ENCODE peak calls at places on chromosome 11, in seven cellular contexts. B is HAP-1; R is psoas muscle; A is CD8-positive, alpha-beta T cell; K is ovary; Y is body of pancreas; M is Peyer's patch. C is an unnamed sample. For H3K36me3 and H3K4me1, the result is how much of the 10 kb centered on the place peaks cover.

GRCh38 chr11:130190371-130190881 is 30.8 kb downstream of the ST14 start:
- DNase-seq in B (no peak), R (no peak), A (no peak), K (no peak), Y (no peak), M (no peak), C (no peak)

GRCh38 chr11:131094828-131095227 is 178.5 kb upstream of the SNX19 start:
- DNase-seq in B (no peak), R (no peak), A (no peak), K (no peak), Y (no peak), M (no peak), C (no peak)

GRCh38 chr11:112229746-112230433 is 3.7 kb downstream of the PTS start:
- DNase-seq in B (no peak), R (no peak), A (no peak), K (no peak), Y (no peak), M (no peak), C (no peak)

GRCh38 chr11:21429401-21429800 is 760.0 kb downstream of the NELL1 start:
- DNase-seq in B (no peak), R (no peak), A (no peak), K (no peak), Y (no peak), M (no peak), C (no peak)

GRCh38 chr11:34126959-34127848 is 21.8 kb downstream of the NAT10 start:
- DNase-seq in B (no peak), R (no peak), A (no peak), K (no peak), Y (no peak), M (no peak), C (no peak)

GRCh38 chr11:76638267-76639197 is 32.0 kb downstream of the LRRC32 start:
- DNase-seq in B (no peak), R (no peak), A (no peak), K (peak), Y (no peak), M (peak), C (no peak)

GRCh38 chr11:2451916-2452694 is 7.3 kb downstream of the KCNQ1 start:
- DNase-seq in B (no peak), R (no peak), A (no peak), K (no peak), Y (no peak), M (peak), C (no peak)

GRCh38 chr11:126647735-126648134 is 292.2 kb downstream of the ST3GAL4 start:
- DNase-seq in B (no peak), R (no peak), A (no peak), K (no peak), Y (no peak), M (no peak), C (no peak)

GRCh38 chr11:16604784-16605439 is 133.5 kb upstream of the C11orf58 start:
- DNase-seq in B (peak), R (peak), A (no peak), K (no peak), Y (peak), M (peak), C (no peak)
- H3K4me3 ChIP-seq in B (peak), R (peak), A (peak), K (peak), Y (peak), M (peak), C (no peak)

DNA sequence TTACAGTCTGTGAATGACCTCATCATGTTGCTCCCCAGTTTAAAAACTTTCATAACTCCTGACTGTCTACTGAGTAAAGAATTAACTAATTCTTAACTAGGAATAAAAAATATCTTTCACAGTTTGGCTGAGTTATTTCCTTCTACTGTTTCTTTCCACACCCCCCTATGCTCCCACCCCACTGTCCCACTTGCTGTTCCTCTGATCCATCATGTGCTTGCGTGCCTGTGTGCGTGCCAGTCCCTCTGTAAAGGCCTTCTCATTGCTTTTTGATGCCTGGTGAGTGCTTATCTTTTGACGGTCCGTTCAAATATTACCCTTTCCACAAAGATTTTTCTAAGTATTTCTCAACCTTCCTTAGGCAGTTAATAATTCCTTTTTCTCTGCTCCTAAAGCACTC is 55.6 kb downstream of the ATG16L2 start:
- DNase-seq in B (no peak), R (no peak), A (no peak), K (no peak), Y (no peak), M (no peak), C (no peak)
- H3K36me3 ChIP-seq in B (under half), R (under half), A (under half), K (under half), Y (under half), M (under half), C (under half)

GRCh38 chr11:63557548-63557947 is 5.6 kb downstream of the PLAAT2 start:
- DNase-seq in B (no peak), R (no peak), A (no peak), K (no peak), Y (no peak), M (peak), C (no peak)
- H3K4me1 ChIP-seq in B (under half), R (under half), A (half or more), K (under half), Y (under half), M (under half), C (under half)

GRCh38 chr11:33040862-33041453 is 1.6 kb downstream of the TCP11L1 start:
- DNase-seq in B (no peak), R (no peak), A (no peak), K (no peak), Y (no peak), M (no peak), C (no peak)
- H3K4me3 ChIP-seq in B (peak), R (peak), A (no peak), K (no peak), Y (no peak), M (peak), C (peak)

GRCh38 chr11:492416-493226 is 14.4 kb downstream of the RNH1 start:
- DNase-seq in B (no peak), R (no peak), A (no peak), K (no peak), Y (no peak), M (peak), C (no peak)
- H3K36me3 ChIP-seq in B (under half), R (half or more), A (under half), K (under half), Y (under half), M (half or more), C (under half)

C was measured in CD4-positive, CD25-positive, alpha-beta regulatory T cell.